ENCODE peak calls at places on chromosomes 5 and 9, in six cellular contexts. R, D, H, P, J and E are unnamed samples.

GRCh38 chr5:145946112-145946861 is 9.9 kb downstream of the SH3RF2 start:
- DNase-seq in R (peak; percentile 98), J (no peak), H (peak; percentile 98), P (peak; percentile 41), D (no peak), E (no peak)

GRCh38 chr9:3151672-3152576 is 308.0 kb upstream of the PUM3 start:
- DNase-seq in D (no peak), J (no peak), P (no peak), H (no peak), R (no peak), E (no peak)

GRCh38 chr5:98173334-98173733 is 600.1 kb upstream of the RGMB start:
- DNase-seq in J (no peak), P (no peak), H (peak; percentile 79), R (peak; percentile 73), D (no peak), E (no peak)

GRCh38 chr5:65825388-65826328 is 100.7 kb upstream of the ERBIN start:
- DNase-seq in P (peak; percentile 26), R (no peak), J (no peak), D (no peak), H (no peak), E (no peak)

GRCh38 chr5:96114736-96115466 is 153.2 kb upstream of the ELL2 start:
- DNase-seq in D (no peak), H (peak; percentile 64), R (peak; percentile 84), P (no peak), J (no peak), E (no peak)

GRCh38 chr9:136742640-136743391 is at the start of gene LCN10:
- DNase-seq in J (no peak), H (no peak), P (peak; percentile 67), D (peak; percentile 79), R (no peak), E (no peak)

GRCh38 chr9:93268551-93269314 is 84.8 kb downstream of the WNK2 start:
- DNase-seq in H (no peak), J (peak; percentile 40), D (no peak), P (peak; percentile 14), R (no peak), E (no peak)

GRCh38 chr5:139746691-139747582 is 48.7 kb upstream of the PSD2 start:
- DNase-seq in P (peak; percentile 74), H (peak; percentile 50), J (no peak), D (no peak), R (no peak), E (no peak)

GRCh38 chr9:109906766-109907382 is 126.9 kb downstream of the PALM2AKAP2 start:
- DNase-seq in R (no peak), D (no peak), H (peak; percentile 61), J (no peak), P (no peak), E (no peak)

GRCh38 chr5:14269395-14269794 is 126.3 kb downstream of the TRIO start:
- DNase-seq in H (no peak), P (no peak), R (no peak), D (no peak), J (no peak), E (no peak)

GRCh38 chr5:149581931-149582768 is 852 bp downstream of the ARHGEF37 start:
- DNase-seq in P (no peak), H (peak; percentile 15), D (peak; percentile 72), R (peak; percentile 60), J (no peak), E (no peak)

GRCh38 chr9:134484479-134484878 is 157.1 kb upstream of the COL5A1 start:
- DNase-seq in P (no peak), H (no peak), R (no peak), D (no peak), J (peak; percentile 51), E (no peak)

GRCh38 chr5:555058-555623 is 30.9 kb upstream of the SLC9A3 start:
- DNase-seq in H (no peak), P (no peak), J (no peak), D (no peak), R (no peak), E (no peak)

GRCh38 chr9:129983891-129984290 is 59.1 kb downstream of the FNBP1 start:
- DNase-seq in J (no peak), R (no peak), P (no peak), D (no peak), H (peak; percentile 80), E (no peak)

GRCh38 chr9:95224371-95225015 is 93.0 kb downstream of the FANCC start:
- DNase-seq in D (no peak), P (no peak), R (no peak), J (no peak), H (no peak), E (no peak)

DNA sequence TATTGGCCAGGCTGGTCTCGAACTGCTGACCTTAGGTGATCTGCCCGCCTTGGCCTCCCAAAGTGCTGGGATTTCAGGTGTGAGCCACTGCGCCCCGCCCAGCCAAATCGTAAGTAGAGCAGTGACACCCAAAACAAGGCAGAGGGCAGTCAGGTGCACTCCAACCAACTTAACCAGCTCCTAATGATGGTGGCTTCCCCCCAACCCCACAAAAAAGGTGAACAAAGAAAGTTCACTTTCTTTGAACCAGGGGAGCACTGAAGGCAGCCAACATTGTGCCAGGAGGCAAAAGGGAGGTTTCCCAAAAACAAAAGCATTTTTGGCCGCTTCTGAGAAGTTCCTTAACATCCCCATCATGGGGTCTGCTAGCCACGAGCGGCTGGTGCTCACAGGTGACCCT is 9.6 kb downstream of the GMCL2 start:
- DNase-seq in J (no peak), P (no peak), D (no peak), H (no peak), R (no peak), E (no peak)
- TF ChIP-seq CTCF in J (no peak), P (no peak), D (no peak), H (no peak), R (no peak), E (no peak)

DNA sequence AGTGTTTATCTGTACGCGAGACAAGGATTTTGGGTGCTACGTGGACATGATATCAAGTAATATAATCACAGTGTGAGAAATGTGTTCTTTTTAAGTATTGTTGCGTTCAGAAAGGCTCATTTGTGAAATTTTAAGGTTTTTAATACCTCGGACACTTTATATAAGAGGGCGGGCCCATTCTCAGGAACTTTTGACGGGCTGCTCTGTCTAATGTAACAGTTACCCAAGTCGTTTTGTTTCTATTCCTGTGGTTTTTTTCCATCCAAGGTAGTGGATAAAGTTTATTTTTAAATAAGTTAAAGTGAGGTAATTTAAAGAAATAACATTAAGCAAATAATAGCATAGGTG is 525 bp downstream of the SRP19 start:
- DNase-seq in P (no peak), D (no peak), J (no peak), H (no peak), R (no peak), E (no peak)
- H3K27ac ChIP-seq in P (peak overlapping the region; percentile 89), D (peak overlapping the region; percentile 85), J (peak overlapping the region; percentile 82), H (peak overlapping the region; percentile 84), R (peak overlapping the region; percentile 92), E (peak overlapping the region; percentile 78)

GRCh38 chr5:163506726-163507125 is 1.3 kb downstream of the MAT2B start:
- DNase-seq in R (peak; percentile 60), J (no peak), H (peak; percentile 75), P (peak; percentile 30), D (no peak), E (no peak)

GRCh38 chr5:163504091-163504931 is 1.1 kb upstream of the MAT2B start:
- DNase-seq in D (peak; percentile 55), J (no peak), P (peak; percentile 65), H (peak; percentile 76), R (peak; percentile 59), E (no peak)

GRCh38 chr5:163503106-163504090 is 2.0 kb upstream of the MAT2B start:
- DNase-seq in J (peak; percentile 70), H (peak; percentile 72), D (peak; percentile 74), P (peak; percentile 81), R (peak; percentile 70), E (no peak)

GRCh38 chr5:163505049-163505474 is 357 bp upstream of the MAT2B start:
- DNase-seq in R (no peak), D (no peak), J (no peak), H (no peak), P (no peak), E (no peak)

DNA sequence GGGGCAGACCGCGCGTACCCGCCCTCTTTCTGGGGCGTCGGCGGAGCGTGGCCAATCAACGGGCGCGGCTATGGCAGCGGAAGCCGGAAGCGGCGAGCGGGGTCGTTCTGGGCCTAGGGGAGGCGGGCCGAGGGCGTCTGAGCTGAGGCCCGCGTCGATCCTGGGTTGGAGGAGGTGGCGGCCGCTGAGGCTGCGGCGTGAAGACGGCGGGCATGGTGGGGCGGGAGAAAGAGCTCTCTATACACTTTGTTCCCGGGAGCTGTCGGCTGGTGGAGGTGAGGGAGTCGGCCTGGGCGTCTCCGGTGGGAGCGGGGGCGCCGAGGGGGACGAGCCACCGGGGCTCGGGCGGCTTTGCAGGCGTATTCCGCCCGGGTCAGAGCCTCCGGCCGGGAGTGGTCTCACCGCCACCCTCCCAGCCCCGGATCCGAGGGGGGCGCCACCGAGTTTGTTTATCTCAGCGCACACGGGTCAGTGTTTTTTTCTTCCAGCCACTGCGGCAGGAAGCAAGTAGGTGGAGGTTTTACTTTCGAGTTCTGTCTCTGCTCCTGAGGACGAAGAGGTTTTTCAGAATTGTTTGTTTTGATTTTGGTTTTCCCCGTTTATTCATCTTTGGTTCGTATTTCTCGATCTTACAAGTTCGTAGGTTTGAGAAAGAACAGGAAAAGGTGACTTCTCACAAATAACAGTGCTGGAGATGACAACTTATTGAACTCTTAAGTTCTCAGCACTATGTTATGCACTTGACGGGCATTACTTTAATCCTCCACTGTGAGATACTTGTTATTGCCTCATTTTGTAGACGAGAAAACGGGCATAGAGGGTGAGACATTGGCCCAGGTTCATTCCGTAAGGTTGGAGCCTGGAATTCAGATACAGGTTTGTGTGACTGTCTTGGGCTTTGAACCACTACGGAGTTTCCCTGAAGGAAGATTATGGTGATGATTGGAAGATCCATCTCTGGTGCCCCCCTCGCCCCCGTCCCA is at the start of gene MAT2B:
- DNase-seq in H (peak; percentile 93), R (peak; percentile 95), P (peak; percentile 98), J (peak; percentile 98), D (peak; percentile 98), E (peak; percentile 95)
- TF ChIP-seq CTCF in H (peak; percentile 11), R (peak; percentile 17), P (peak; percentile 69), J (peak; percentile 55), D (peak; percentile 66), E (no peak)

DNA sequence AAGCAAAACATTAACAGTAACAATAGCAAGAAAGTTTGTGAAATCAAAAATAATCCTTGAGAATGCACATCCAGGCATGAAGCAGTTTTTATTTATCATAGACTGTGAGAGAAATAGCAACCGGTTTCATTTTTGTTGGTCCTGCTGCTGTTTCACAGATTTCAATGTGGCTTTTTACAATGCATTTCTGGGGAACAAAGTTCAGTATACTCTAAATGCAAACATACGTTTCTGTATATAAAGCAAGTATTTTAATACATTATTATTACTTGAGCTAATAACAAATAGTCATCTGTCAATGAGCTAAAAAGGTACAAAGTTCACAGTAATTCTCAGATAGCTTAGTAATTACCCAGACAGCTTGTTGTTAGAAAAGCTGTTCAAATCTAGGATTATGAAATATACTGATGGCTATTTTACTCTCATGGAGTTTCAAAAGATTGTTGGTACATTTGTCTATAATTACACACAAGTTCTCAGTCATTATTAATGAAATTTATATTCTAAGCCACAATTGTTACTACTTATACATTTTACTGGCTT is 50.8 kb downstream of the PBX3 start:
- DNase-seq in D (no peak), J (no peak), P (no peak), H (no peak), R (no peak), E (no peak)
- H3K27ac ChIP-seq in D (no peak overlapping the region), J (no peak overlapping the region), P (no peak overlapping the region), H (no peak overlapping the region), R (no peak overlapping the region), E (no peak overlapping the region)